ENCODE peak calls at places on chromosomes 1 and 21, in five cellular contexts. V is tibial artery, Q is body of pancreas, R is heart left ventricle, D is right lobe of liver. E is an unnamed sample.

GRCh38 chr1:156498447-156499193 is 2.0 kb downstream of the MEF2D start:
- DNase-seq in V (peak; percentile 67), Q (peak; percentile 72), R (peak; percentile 87), D (peak; percentile 74), E (no peak)

GRCh38 chr1:41955461-41956159 is 36.9 kb upstream of the HIVEP3 start:
- DNase-seq in V (no peak), Q (no peak), R (no peak), D (no peak), E (no peak)

GRCh38 chr21:41302976-41303375 is 13.6 kb upstream of the FAM3B start:
- DNase-seq in V (no peak), Q (no peak), R (no peak), D (no peak), E (no peak)

GRCh38 chr1:157819886-157820285 is at the start of gene FCRL1:
- DNase-seq in V (no peak), Q (no peak), R (no peak), D (no peak), E (no peak)

GRCh38 chr21:43922949-43923348 is 57.9 kb downstream of the AGPAT3 start:
- DNase-seq in V (no peak), Q (no peak), R (no peak), D (peak; percentile 20), E (no peak)

GRCh38 chr1:110538082-110538481 is 19.1 kb upstream of the KCNA10 start:
- DNase-seq in V (no peak), Q (no peak), R (no peak), D (no peak), E (no peak)

GRCh38 chr1:143665606-143666005 is 306.2 kb downstream of the FAM72C start:
- DNase-seq in V (no peak), Q (no peak), R (no peak), D (no peak), E (no peak)

GRCh38 chr1:229238674-229239415 is 32.1 kb upstream of the RAB4A start:
- DNase-seq in V (no peak), Q (no peak), R (no peak), D (no peak), E (no peak)

GRCh38 chr1:241608379-241609033 is 31.7 kb downstream of the CHML start:
- DNase-seq in V (no peak), Q (no peak), R (no peak), D (no peak), E (no peak)

E was measured in CD14-positive monocyte.